ENCODE peak calls at places on chromosomes 6 and 20, in nine cellular contexts. D, A, N, S, V, B, G, K and F are unnamed samples.

GRCh38 chr6:109466212-109466923 is 10.8 kb upstream of the MICAL1 start:
- ATAC-seq in K (no peak), N (no peak), D (no peak), B (no peak), G (no peak), A (no peak), S (no peak), V (no peak), F (no peak)

GRCh38 chr6:168265827-168266815 is 53.5 kb downstream of the DACT2 start:
- ATAC-seq in G (no peak), S (no peak), D (no peak), A (no peak), K (no peak), N (no peak), B (no peak), V (no peak), F (no peak)

GRCh38 chr20:23088891-23089290 is 2.8 kb upstream of the CD93 start:
- ATAC-seq in V (no peak), G (no peak), B (no peak), N (no peak), K (no peak), S (no peak), A (no peak), D (no peak), F (no peak)

GRCh38 chr20:34491226-34491931 is 24.8 kb upstream of the DYNLRB1 start:
- ATAC-seq in V (no peak), N (no peak), A (no peak), B (no peak), G (no peak), D (peak; percentile 33), K (no peak), S (no peak), F (no peak)

GRCh38 chr6:3205913-3206312 is 21.5 kb downstream of the TUBB2B start:
- ATAC-seq in G (no peak), S (no peak), A (no peak), V (no peak), D (no peak), K (no peak), B (no peak), N (no peak), F (no peak)

GRCh38 chr6:19268117-19268516 is 569.1 kb upstream of the ID4 start:
- ATAC-seq in B (no peak), G (no peak), N (no peak), S (peak; percentile 90), K (no peak), V (no peak), D (no peak), A (no peak), F (no peak)

GRCh38 chr6:147262943-147263342 is 58.7 kb downstream of the STXBP5 start:
- ATAC-seq in G (no peak), A (no peak), V (no peak), D (no peak), S (no peak), K (no peak), N (no peak), B (no peak), F (no peak)

GRCh38 chr6:4791174-4791573 is 15.0 kb downstream of the CDYL start:
- ATAC-seq in N (no peak), D (no peak), A (no peak), S (no peak), B (no peak), K (no peak), G (peak; percentile 35), V (peak; percentile 40), F (no peak)

GRCh38 chr6:75393806-75394205 is 99.8 kb downstream of the FILIP1 start:
- ATAC-seq in K (no peak), G (no peak), A (no peak), V (no peak), S (no peak), B (no peak), D (no peak), N (no peak), F (no peak)

GRCh38 chr20:38119446-38119845 is 45.6 kb downstream of the TGM2 start:
- ATAC-seq in B (no peak), G (no peak), S (no peak), K (no peak), V (no peak), D (no peak), A (no peak), N (no peak), F (no peak)

GRCh38 chr6:116633685-116634084 is 17.4 kb downstream of the RSPH4A start:
- ATAC-seq in N (no peak), K (no peak), D (no peak), S (peak; percentile 71), B (no peak), A (no peak), V (no peak), G (no peak), F (no peak)